ENCODE peak calls at places on chromosomes 16 and 17, in four cellular contexts. O is natural killer cell, T is uterus, R is fibroblast of lung. G is an unnamed sample.

GRCh38 chr16:72198641-72199250 is 26.8 kb upstream of the PMFBP1 start:
- DNase-seq in O (no peak), T (no peak), R (no peak), G (no peak)

GRCh38 chr16:12300946-12301500 is 324.5 kb downstream of the SNX29 start:
- DNase-seq in O (no peak), T (peak), R (no peak), G (no peak)

GRCh38 chr16:3175157-3176153 is 12.5 kb upstream of the OR1F1 start:
- DNase-seq in O (no peak), T (no peak), R (no peak), G (no peak)

GRCh38 chr16:278863-279366 is 1.5 kb upstream of the ARHGDIG start:
- DNase-seq in O (no peak), T (no peak), R (peak), G (no peak)

GRCh38 chr16:27770271-27771196 is 220.6 kb downstream of the KATNIP start:
- DNase-seq in O (no peak), T (no peak), R (no peak), G (no peak)

GRCh38 chr17:14318109-14318905 is 17.4 kb downstream of the HS3ST3B1 start:
- DNase-seq in O (no peak), T (no peak), R (no peak), G (no peak)

GRCh38 chr16:23987443-23987842 is 151.7 kb downstream of the PRKCB start:
- DNase-seq in O (no peak), T (no peak), R (no peak), G (no peak)

GRCh38 chr17:65864409-65864808 is 303.0 kb upstream of the AXIN2 start:
- DNase-seq in O (no peak), T (no peak), R (no peak), G (no peak)

GRCh38 chr16:11738742-11739544 is 3.7 kb downstream of the TXNDC11 start:
- DNase-seq in O (no peak), T (no peak), R (no peak), G (no peak)

DNA sequence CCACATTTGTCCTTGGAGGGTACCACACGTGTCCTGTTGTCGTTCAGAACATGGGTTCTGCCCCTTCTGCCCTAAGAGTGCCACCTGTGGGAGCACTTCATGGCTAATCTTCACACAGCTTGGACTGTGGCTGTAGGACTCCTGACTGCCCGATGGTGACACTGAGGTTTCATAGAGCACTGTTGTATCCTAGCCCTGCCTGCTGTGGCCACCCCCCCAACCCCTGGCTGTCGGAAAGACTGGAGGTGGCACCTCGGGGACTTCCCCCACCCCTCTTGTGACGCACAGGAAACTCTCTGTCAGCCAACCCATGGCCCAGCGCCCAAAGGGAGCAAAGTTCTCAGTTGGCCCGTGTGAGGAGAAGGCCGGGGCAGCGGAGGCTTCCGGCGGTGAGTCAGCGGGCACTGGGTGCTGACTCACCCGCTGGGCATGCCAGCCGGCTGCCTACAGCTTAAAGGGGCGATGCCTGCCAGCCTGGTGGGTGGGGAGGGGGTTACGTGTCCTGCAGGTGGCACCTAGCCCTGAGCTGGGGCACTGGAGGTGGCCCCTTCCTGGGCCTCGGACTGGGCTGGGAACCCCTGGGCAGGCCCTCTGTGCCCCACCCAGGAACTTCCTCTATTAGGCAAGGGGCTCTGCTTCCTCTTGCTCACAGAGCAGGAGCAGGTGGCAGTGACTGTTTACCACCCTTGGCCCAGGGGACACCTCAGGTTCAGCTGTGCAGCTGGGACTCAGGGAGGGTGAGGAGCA is 3.4 kb downstream of the MAP2K3 start:
- DNase-seq in O (peak), T (peak), R (peak), G (no peak)
- TF ChIP-seq CTCF in O (no peak), T (no peak), R (no peak), G (no peak)

GRCh38 chr17:8189711-8190477 is at the start of gene BORCS6:
- DNase-seq in O (peak), T (peak), R (peak), G (peak)
- TF ChIP-seq CTCF in O (no peak), T (no peak), R (peak), G (no peak)

DNA sequence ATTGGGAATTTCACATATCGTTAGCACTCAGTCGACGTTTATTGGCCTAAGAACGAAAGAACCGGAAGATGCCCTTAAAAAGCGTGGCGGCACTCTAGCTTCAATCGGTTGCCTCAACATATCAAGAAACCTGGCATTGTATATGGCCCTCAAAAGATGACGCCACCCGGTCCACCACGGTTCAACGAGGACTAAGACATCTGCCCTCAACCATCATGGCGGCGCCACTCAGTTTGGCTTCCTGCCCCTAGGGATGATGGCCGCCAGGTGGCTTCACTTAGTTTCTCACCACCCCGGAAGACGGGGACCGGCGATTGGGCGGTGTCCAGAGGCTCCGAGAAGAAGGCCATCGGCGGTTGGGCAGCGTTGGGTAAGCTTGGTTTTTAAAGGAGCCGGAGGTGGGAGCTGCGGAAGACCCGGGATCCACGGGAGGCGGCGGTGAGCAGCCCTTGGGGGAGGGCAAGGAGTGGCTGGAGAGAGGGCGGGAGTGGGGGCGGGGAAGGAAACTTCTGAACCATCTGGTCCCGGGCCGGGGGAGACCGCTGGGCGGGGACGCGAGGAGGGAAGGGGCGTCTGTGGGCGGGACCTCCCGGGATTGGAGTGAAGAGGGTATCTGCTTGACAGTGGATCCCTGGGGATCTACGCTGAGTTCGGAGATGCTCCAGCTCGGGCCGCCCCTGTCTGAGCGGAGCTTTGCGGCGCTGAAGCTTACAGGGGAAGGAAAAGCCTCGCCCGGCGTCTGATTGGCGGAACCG is at the start of gene PRR14:
- DNase-seq in O (peak), T (peak), R (peak), G (peak)
- TF ChIP-seq CTCF in O (no peak), T (no peak), R (no peak), G (peak)

DNA sequence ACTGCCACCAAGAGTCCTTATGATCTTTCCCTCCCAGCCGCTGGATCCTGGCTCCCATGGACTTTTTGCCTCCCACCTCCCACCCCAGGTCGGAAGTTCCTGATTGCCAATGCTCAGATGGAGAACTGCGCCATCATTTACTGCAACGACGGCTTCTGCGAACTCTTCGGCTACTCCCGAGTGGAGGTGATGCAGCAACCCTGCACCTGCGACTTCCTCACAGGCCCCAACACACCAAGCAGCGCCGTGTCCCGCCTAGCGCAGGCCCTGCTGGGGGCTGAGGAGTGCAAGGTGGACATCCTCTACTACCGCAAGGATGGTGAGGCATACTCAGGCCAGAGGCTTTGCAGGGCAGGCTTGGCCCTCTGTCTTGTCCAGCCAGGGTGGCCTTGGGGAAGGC is 893 bp downstream of the KCNH6 start:
- DNase-seq in O (no peak), T (no peak), R (no peak), G (no peak)
- TF ChIP-seq CTCF in O (no peak), T (no peak), R (no peak), G (no peak)

GRCh38 chr17:79915850-79916430 is 76.7 kb upstream of the CBX4 start:
- DNase-seq in O (no peak), T (no peak), R (peak), G (no peak)
- TF ChIP-seq CTCF in O (no peak), T (no peak), R (no peak), G (peak)

GRCh38 chr16:87653234-87653633 is 50.9 kb downstream of the JPH3 start:
- DNase-seq in O (no peak), T (no peak), R (peak), G (no peak)
- TF ChIP-seq CTCF in O (no peak), T (no peak), R (peak), G (peak)

GRCh38 chr17:17666111-17666714 is 15.0 kb upstream of the RAI1 start:
- DNase-seq in O (no peak), T (no peak), R (peak), G (no peak)
- TF ChIP-seq CTCF in O (no peak), T (no peak), R (peak), G (no peak)

GRCh38 chr17:30716461-30717289 is 107.8 kb downstream of the CRLF3 start:
- DNase-seq in O (no peak), T (no peak), R (peak), G (no peak)
- TF ChIP-seq CTCF in O (no peak), T (no peak), R (peak), G (peak)

GRCh38 chr17:82947051-82947991 is 107.5 kb upstream of the ZNF750 start:
- DNase-seq in O (no peak), T (peak), R (no peak), G (peak)
- TF ChIP-seq CTCF in O (no peak), T (no peak), R (no peak), G (no peak)

G was measured in type B pancreatic cell.